ENCODE peak calls at places on chromosome 14, in four cellular contexts. B is colonic mucosa, C is lower lobe of right lung, L is dorsolateral prefrontal cortex. S is an unnamed sample.

GRCh38 chr14:70931008-70931407 is 23.7 kb downstream of the PCNX1 start:
- DNase-seq in B (no peak), C (no peak), L (no peak), S (peak)

GRCh38 chr14:30985796-30986195 is 39.7 kb upstream of the AP4S1 start:
- DNase-seq in B (no peak), C (no peak), L (no peak), S (peak)

GRCh38 chr14:86050072-86050683 is 520.2 kb downstream of the FLRT2 start:
- DNase-seq in B (no peak), C (no peak), L (no peak), S (no peak)

GRCh38 chr14:96754845-96755184 is 42.4 kb upstream of the VRK1 start:
- DNase-seq in B (no peak), C (no peak), L (no peak), S (no peak)

GRCh38 chr14:31389947-31390346 is 30.4 kb downstream of the HEATR5A start:
- DNase-seq in B (no peak), C (no peak), L (no peak), S (no peak)

GRCh38 chr14:93019970-93020369 is 95.8 kb downstream of the ITPK1 start:
- DNase-seq in B (no peak), C (no peak), L (peak), S (no peak)

GRCh38 chr14:55913324-55914035 is 204.7 kb upstream of the PELI2 start:
- DNase-seq in B (no peak), C (no peak), L (no peak), S (peak)

GRCh38 chr14:39186941-39187525 is 12.0 kb downstream of the PNN start:
- DNase-seq in B (no peak), C (no peak), L (no peak), S (no peak)

GRCh38 chr14:76699209-76699608 is 62.1 kb upstream of the VASH1 start:
- DNase-seq in B (no peak), C (no peak), L (no peak), S (no peak)
- H3K27ac ChIP-seq in B (no peak), C (no peak), L (no peak), S (no peak)

GRCh38 chr14:22456421-22456820 is 132.6 kb downstream of the DAD1 start:
- DNase-seq in B (no peak), C (no peak), L (no peak), S (no peak)

GRCh38 chr14:22456986-22457594 is 131.9 kb downstream of the DAD1 start:
- DNase-seq in B (no peak), C (no peak), L (no peak), S (no peak)

GRCh38 chr14:22460461-22461195 is 128.4 kb downstream of the DAD1 start:
- DNase-seq in B (no peak), C (no peak), L (no peak), S (peak)

GRCh38 chr14:22462923-22463322 is 126.1 kb downstream of the DAD1 start:
- DNase-seq in B (no peak), C (no peak), L (no peak), S (no peak)

GRCh38 chr14:22458737-22459136 is 130.3 kb downstream of the DAD1 start:
- DNase-seq in B (no peak), C (no peak), L (no peak), S (no peak)
- H3K27ac ChIP-seq in B (no peak), C (no peak), L (no peak), S (no peak)

GRCh38 chr14:95137804-95138167 is 19.5 kb downstream of the DICER1 start:
- DNase-seq in B (peak), C (no peak), L (no peak), S (no peak)

GRCh38 chr14:95138876-95139275 is 18.5 kb downstream of the DICER1 start:
- DNase-seq in B (no peak), C (no peak), L (no peak), S (no peak)

GRCh38 chr14:95134304-95134933 is 22.9 kb downstream of the DICER1 start:
- DNase-seq in B (no peak), C (no peak), L (no peak), S (no peak)

GRCh38 chr14:95136631-95137030 is 20.7 kb downstream of the DICER1 start:
- DNase-seq in B (no peak), C (no peak), L (no peak), S (peak)

DNA sequence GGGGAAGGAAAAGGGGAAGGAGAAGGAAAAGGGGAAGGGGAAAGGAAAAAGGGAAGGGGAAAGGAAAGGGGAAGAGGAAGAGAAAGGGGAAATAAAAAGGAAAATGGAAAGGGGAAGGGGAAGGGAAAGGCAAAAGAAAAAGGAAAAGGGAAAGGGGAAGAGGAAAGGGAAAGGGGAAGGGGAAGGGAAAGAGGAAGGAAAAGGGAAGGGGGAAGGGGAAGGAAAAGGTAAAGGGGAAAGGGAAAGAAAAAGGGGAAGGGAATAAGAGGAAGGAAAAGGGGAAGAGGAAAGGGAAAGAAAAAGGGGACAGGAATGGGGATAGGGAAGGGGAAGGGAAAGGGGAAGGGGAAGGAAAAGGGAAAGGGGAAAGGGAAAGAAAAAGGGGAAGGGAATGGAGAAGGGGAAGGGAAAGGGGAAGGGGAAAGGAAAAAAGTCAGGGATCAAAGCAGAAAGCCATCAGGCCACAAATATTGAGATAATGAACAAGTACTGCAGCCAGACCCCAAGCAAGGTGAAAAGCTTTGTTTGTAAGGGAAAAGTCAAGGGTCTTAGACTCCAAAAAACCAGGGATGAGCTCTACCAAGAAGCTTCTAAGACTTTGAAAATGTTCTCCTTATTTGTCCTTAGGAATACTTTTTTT is 20.0 kb downstream of the DICER1 start:
- DNase-seq in B (no peak), C (no peak), L (no peak), S (no peak)
- H3K27ac ChIP-seq in B (peak), C (peak), L (peak), S (no peak)

DNA sequence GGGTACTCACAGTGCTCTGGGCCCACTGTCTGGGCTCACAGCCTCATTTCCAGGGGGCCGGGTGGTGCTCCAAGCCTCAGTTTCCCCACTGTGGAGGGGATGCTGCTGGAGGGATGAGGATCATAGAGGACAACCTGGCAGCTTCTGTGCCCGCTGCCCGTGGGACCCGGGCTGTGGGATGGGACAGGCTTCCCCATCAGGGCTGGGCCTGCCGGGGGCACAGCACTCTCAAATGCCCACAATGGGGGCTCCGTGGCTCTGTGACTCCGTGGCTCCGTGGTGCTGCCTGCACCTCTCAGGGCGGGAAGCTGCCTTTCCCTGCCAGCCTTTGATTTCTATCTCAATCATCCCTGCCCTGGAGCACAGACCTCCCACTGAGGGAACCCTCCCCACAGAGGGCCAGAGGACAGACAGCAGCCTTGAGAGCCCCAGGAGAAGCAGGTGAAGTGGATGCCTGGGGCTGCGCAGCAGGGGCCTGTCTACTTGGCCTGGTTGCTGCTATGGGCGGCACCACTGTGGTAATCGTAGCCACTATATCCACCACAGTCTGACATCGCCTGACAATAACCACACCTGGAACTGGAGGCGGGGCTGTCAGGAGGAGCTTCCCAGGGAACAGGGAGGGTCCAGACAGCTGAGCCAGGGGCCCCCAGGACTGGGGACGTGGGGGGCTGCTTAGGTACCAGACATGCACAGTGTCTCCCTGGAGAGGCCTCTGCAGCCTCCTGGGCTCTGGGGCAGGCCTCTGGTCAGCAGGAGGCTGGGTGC is 375.9 kb downstream of the TMEM121 start:
- DNase-seq in B (no peak), C (no peak), L (no peak), S (no peak)
- H3K27ac ChIP-seq in B (no peak), C (no peak), L (no peak), S (no peak)

DNA sequence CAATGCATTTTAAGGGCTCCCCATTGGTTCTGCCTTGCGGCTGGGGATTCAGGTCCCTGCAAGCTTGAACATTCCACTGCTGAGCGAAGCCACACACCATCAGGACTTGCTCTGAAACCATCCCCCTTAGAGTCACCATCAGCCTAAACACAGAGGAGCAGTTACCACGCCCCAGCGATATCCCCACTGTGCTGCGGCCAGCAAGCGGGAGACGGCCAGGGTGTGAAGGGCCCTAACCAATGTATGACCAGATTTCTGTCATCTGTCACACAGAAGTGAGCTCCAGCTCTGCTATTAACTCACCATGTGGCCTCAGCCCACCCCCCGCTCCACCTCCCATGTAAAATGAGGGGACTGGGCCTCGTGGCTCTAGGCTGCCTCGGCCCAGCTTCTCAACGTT is 29.6 kb downstream of the CCDC88C start:
- DNase-seq in B (no peak), C (peak), L (no peak), S (no peak)
- H3K27ac ChIP-seq in B (peak), C (no peak), L (no peak), S (no peak)